ENCODE peak calls at places on chromosomes 11 and 22, in four cellular contexts. G is mammary epithelial cell, R is PC-3, Z is HCT116. H is an unnamed sample.

GRCh38 chr11:44680982-44681597 is 45.7 kb upstream of the TSPAN18 start:
- DNase-seq in R (peak; percentile 26), Z (no peak), G (peak; percentile 60), H (no peak)

GRCh38 chr11:44927174-44927661 is 23.5 kb downstream of the TP53I11 start:
- DNase-seq in Z (peak; percentile 42), G (peak; percentile 32), R (peak; percentile 79), H (peak; percentile 93)

GRCh38 chr11:77322926-77323590 is 21.6 kb upstream of the GDPD4 start:
- DNase-seq in R (no peak), G (no peak), Z (no peak), H (no peak)

GRCh38 chr11:78231962-78232459 is 43.3 kb downstream of the USP35 start:
- DNase-seq in G (peak; percentile 20), R (peak; percentile 67), Z (no peak), H (peak; percentile 63)

GRCh38 chr22:37420656-37421467 is 6.4 kb downstream of the ELFN2 start:
- DNase-seq in G (peak; percentile 53), Z (no peak), R (no peak), H (no peak)

GRCh38 chr22:47092896-47093311 is 330.5 kb downstream of the TBC1D22A start:
- DNase-seq in G (peak; percentile 11), R (no peak), Z (no peak), H (peak; percentile 68)

GRCh38 chr11:5553347-5553746 is 5.0 kb upstream of the OR52H1 start:
- DNase-seq in R (peak; percentile 7), Z (no peak), G (no peak), H (peak; percentile 7)

GRCh38 chr11:2850366-2850765 is 35.2 kb downstream of the CDKN1C start:
- DNase-seq in G (no peak), Z (no peak), R (no peak), H (no peak)

GRCh38 chr11:36817336-36817965 is 219.4 kb upstream of the RAG2 start:
- DNase-seq in Z (no peak), G (peak; percentile 57), R (peak; percentile 15), H (no peak)

GRCh38 chr11:67400251-67400941 is 1.3 kb downstream of the PPP1CA start:
- DNase-seq in Z (no peak), R (no peak), G (no peak), H (no peak)

GRCh38 chr11:61783717-61784505 is 8.5 kb downstream of the TMEM258 start:
- DNase-seq in R (no peak), G (no peak), Z (no peak), H (peak; percentile 11)

GRCh38 chr11:126624491-126624890 is 269.0 kb downstream of the ST3GAL4 start:
- DNase-seq in R (no peak), Z (no peak), G (no peak), H (no peak)

GRCh38 chr11:66883021-66883968 is 26.4 kb downstream of the LRFN4 start:
- DNase-seq in R (peak; percentile 88), G (peak; percentile 60), Z (peak; percentile 68), H (peak; percentile 81)

GRCh38 chr11:12079726-12080556 is 30.4 kb upstream of the MICAL2 start:
- DNase-seq in G (peak; percentile 98), Z (peak; percentile 79), R (peak; percentile 96), H (peak; percentile 96)

GRCh38 chr22:24989541-24989951 is 37.0 kb downstream of the KIAA1671 start:
- DNase-seq in R (no peak), G (no peak), Z (no peak), H (no peak)

GRCh38 chr11:93330446-93330984 is at the start of gene DEUP1:
- DNase-seq in G (no peak), Z (no peak), R (peak; percentile 22), H (peak; percentile 11)

GRCh38 chr22:40374567-40374966 is 4.2 kb downstream of the SGSM3 start:
- DNase-seq in R (no peak), G (no peak), Z (no peak), H (no peak)

GRCh38 chr11:94473177-94473799 is 20.4 kb downstream of the MRE11 start:
- DNase-seq in Z (no peak), R (no peak), G (no peak), H (no peak)

GRCh38 chr11:46127150-46127638 is 5.9 kb upstream of the PHF21A start:
- DNase-seq in R (peak; percentile 78), G (peak; percentile 73), Z (peak; percentile 84), H (peak; percentile 59)
- H3K9ac ChIP-seq in R (no peak overlapping the region), G (no peak overlapping the region), Z (no peak overlapping the region), H (no peak overlapping the region)

DNA sequence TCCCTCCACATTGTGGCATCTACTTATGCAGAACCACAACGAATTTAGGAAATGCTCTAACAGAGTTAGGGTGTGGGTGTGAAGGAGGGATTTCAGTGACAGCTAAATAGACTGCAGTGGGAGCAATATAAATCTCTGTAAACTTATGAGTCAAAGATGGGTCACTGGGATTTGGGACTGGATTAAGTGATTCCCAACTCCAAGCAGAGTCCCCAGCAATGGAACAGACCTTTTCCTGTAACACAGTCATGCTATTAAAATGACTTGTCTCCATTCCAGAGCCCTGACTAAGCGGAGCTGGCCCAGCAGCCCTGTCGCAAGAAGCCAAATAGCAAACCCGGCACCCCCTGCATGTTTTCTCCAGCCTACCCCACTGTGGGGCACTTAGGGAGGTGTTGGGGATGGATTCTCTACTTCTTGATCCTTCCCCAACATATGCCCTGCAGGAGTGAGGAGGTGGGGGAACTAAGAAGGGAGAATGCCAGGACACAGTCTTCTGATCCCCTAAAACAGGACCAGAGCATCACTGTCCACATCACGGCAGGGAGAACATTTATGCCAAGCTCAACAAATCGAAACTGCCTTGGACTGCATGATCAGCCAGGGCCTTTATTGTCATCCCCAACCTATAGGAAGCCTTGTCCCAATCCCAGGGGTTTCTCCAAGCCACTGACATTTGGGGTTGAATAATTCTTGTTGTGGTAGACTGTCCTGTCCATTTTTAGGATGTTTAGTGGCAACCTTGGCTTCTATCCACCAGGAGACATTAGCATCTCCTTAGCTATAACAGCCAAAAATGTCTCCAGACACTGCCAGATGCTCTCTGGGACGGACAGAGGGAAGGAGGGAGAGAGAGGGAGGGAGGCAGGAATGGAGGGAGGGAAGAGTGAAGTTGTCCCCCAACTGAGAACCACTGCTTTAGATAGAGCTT is 36.9 kb downstream of the RPL27A start:
- DNase-seq in G (peak; percentile 77), R (peak; percentile 96), Z (peak; percentile 76), H (peak; percentile 94)
- H3K9ac ChIP-seq in G (no peak overlapping the region), R (peak overlapping the region; percentile 79), Z (peak overlapping the region; percentile 47), H (peak overlapping the region; percentile 90)

GRCh38 chr22:21850660-21851059 is 16.8 kb downstream of the MAPK1 start:
- DNase-seq in G (no peak), Z (no peak), R (no peak), H (no peak)

GRCh38 chr22:21845558-21846452 is 21.6 kb downstream of the MAPK1 start:
- DNase-seq in R (no peak), Z (no peak), G (no peak), H (no peak)

DNA sequence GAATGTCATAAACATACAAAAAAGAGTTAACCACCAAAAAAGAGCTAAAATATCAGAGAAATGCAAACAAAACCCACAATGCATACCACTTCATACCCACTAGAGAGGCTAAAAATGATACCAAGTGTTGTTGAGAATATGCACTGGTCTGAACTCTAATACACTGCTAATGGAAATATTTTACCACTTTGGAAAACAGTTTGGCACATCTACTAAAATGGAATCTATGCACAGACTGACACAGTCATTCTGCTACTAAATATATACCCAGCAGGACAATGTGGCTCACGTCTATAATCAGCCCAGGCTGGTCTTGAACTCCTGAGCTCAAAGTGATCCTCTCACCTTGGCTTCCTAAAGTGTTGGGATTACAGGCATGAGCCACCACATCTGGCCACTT is 18.0 kb downstream of the MAPK1 start:
- DNase-seq in Z (no peak), R (no peak), G (no peak), H (no peak)
- H3K9ac ChIP-seq in Z (no peak overlapping the region), R (no peak overlapping the region), G (no peak overlapping the region), H (no peak overlapping the region)

GRCh38 chr11:64613648-64614047 is 22.6 kb downstream of the SLC22A12 start:
- DNase-seq in Z (no peak), G (no peak), R (no peak), H (no peak)
- H3K9ac ChIP-seq in Z (no peak overlapping the region), G (no peak overlapping the region), R (no peak overlapping the region), H (no peak overlapping the region)

GRCh38 chr11:35139883-35140282 is 912 bp downstream of the CD44 start:
- DNase-seq in R (peak; percentile 18), Z (no peak), G (no peak), H (peak; percentile 62)
- H3K9ac ChIP-seq in R (peak overlapping the region; percentile 99), Z (peak overlapping the region; percentile 99), G (peak overlapping the region; percentile 100), H (peak overlapping the region; percentile 96)

GRCh38 chr11:119423459-119424254 is 685 bp upstream of the THY1 start:
- DNase-seq in G (no peak), R (no peak), Z (no peak), H (no peak)
- H3K9ac ChIP-seq in G (no peak overlapping the region), R (no peak overlapping the region), Z (no peak overlapping the region), H (peak overlapping the region; percentile 95)

GRCh38 chr22:45210577-45211431 is 29.9 kb downstream of the KIAA0930 start:
- DNase-seq in Z (no peak), G (no peak), R (no peak), H (peak; percentile 83)

GRCh38 chr22:45211435-45211834 is 29.3 kb downstream of the KIAA0930 start:
- DNase-seq in G (no peak), Z (no peak), R (no peak), H (no peak)

GRCh38 chr22:45212306-45212709 is 28.4 kb downstream of the KIAA0930 start:
- DNase-seq in G (peak; percentile 88), R (no peak), Z (no peak), H (peak; percentile 95)

GRCh38 chr22:45212992-45213751 is 27.5 kb downstream of the KIAA0930 start:
- DNase-seq in G (peak; percentile 26), Z (no peak), R (no peak), H (peak; percentile 45)

DNA sequence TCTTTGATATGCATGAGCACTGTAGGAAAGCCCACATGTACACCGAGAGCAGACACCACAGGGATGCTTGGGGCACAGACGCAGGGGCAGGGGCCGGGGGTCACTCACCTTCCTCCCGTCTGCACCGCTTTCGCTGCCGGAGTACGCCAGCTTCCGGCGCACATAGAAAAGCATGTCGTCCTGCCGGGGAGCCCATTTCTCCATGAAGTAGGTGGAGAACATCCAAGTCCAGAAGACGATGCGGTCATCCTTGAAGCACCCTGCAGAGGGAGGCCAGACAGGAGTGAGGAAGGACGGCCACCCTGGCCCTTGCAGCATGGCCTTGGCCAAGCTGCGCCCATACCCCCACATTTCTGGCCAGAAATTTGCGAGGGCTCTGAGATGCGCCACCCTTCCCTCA is 28.8 kb downstream of the KIAA0930 start:
- DNase-seq in G (no peak), R (no peak), Z (no peak), H (no peak)
- H3K9ac ChIP-seq in G (no peak overlapping the region), R (no peak overlapping the region), Z (no peak overlapping the region), H (peak overlapping the region; percentile 80)

GRCh38 chr22:27270818-27271510 is 530.6 kb downstream of the MN1 start:
- DNase-seq in Z (no peak), G (no peak), R (no peak), H (no peak)
- H3K9ac ChIP-seq in Z (no peak overlapping the region), G (no peak overlapping the region), R (no peak overlapping the region), H (no peak overlapping the region)

H was measured in adipocyte.